ENCODE peak calls at places on chromosomes 2 and 18, in seven cellular contexts. F is HuH-7, W is Daoy, N is endothelial cell, T is PC-9, O is KBM-7, V is HEK293T. D is an unnamed sample.

GRCh38 chr2:111049792-111050640 is 70.7 kb upstream of the BCL2L11 start:
- DNase-seq in T (peak), W (no peak), N (no peak), F (no peak), O (no peak), V (peak), D (no peak)

GRCh38 chr2:80621661-80622060 is 317.1 kb upstream of the LRRTM1 start:
- DNase-seq in T (no peak), W (no peak), V (no peak), F (no peak), O (no peak), N (no peak), D (no peak)

GRCh38 chr2:38301340-38301968 is 75.6 kb downstream of the ATL2 start:
- DNase-seq in N (no peak), F (no peak), V (no peak), W (no peak), O (no peak), T (no peak), D (no peak)

GRCh38 chr18:56028514-56028913 is 440.5 kb upstream of the TCF4 start:
- DNase-seq in T (peak), V (no peak), W (peak), N (no peak), F (no peak), O (no peak), D (no peak)

GRCh38 chr2:83055338-83056010 is 1403.6 kb downstream of the SUCLG1 start:
- DNase-seq in F (no peak), N (no peak), T (no peak), W (no peak), V (no peak), O (no peak), D (no peak)

GRCh38 chr2:239520811-239521517 is 120.1 kb upstream of the HDAC4 start:
- DNase-seq in O (no peak), F (no peak), T (no peak), N (no peak), V (no peak), W (no peak), D (no peak)

GRCh38 chr2:131394147-131394931 is 30.4 kb upstream of the RAB6D start:
- DNase-seq in W (no peak), F (no peak), T (no peak), O (no peak), N (peak), V (no peak), D (peak)

GRCh38 chr2:206556357-206556949 is 85.8 kb upstream of the FAM237A start:
- DNase-seq in O (peak), W (peak), V (peak), F (peak), N (peak), T (no peak), D (no peak)

GRCh38 chr2:98882368-98882767 is 53.7 kb downstream of the CRACDL start:
- DNase-seq in O (no peak), N (no peak), T (no peak), F (no peak), V (no peak), W (no peak), D (no peak)

GRCh38 chr2:143635936-143636335 is 506.7 kb downstream of the ARHGAP15 start:
- DNase-seq in T (no peak), V (no peak), N (no peak), W (no peak), O (no peak), F (no peak), D (no peak)

GRCh38 chr2:239983004-239983778 is 42.0 kb downstream of the NDUFA10 start:
- DNase-seq in W (no peak), O (no peak), V (no peak), F (no peak), T (no peak), N (no peak), D (no peak)

GRCh38 chr18:76847926-76848325 is 25.6 kb downstream of the ZNF236 start:
- DNase-seq in F (peak), O (peak), T (no peak), W (no peak), V (peak), N (peak), D (no peak)

GRCh38 chr18:49561127-49561376 is 805 bp upstream of the LIPG start:
- DNase-seq in W (no peak), N (no peak), F (no peak), T (no peak), O (no peak), V (no peak), D (no peak)

GRCh38 chr2:157835425-157835824 is 40.7 kb downstream of the ACVR1 start:
- DNase-seq in N (no peak), F (no peak), O (no peak), V (no peak), W (no peak), T (no peak), D (no peak)

GRCh38 chr18:21499997-21500396 is 100.5 kb downstream of the ESCO1 start:
- DNase-seq in W (no peak), N (no peak), O (no peak), V (no peak), F (no peak), T (no peak), D (no peak)

GRCh38 chr2:141598982-141599381 is 531.8 kb downstream of the LRP1B start:
- DNase-seq in O (no peak), V (no peak), T (no peak), F (no peak), W (no peak), N (no peak), D (no peak)